ENCODE peak calls at places on chromosomes 6 and 20, in four cellular contexts. X, F, K and B are unnamed samples.

GRCh38 chr20:56987992-56988391 is 278.4 kb downstream of the BMP7 start:
- DNase-seq in K (no peak), X (no peak), F (no peak), B (no peak)

GRCh38 chr20:36744764-36745191 is 1.1 kb downstream of the NDRG3 start:
- DNase-seq in F (no peak), K (peak), X (no peak), B (no peak)

GRCh38 chr20:5845686-5846651 is 95.8 kb downstream of the SHLD1 start:
- DNase-seq in F (no peak), K (no peak), X (no peak), B (no peak)

GRCh38 chr6:31945507-31946369 is at the start of gene CFB:
- DNase-seq in K (peak), F (peak), X (no peak), B (no peak)

GRCh38 chr6:134317471-134318131 is at the start of gene SGK1:
- DNase-seq in K (no peak), X (no peak), F (no peak), B (peak)

GRCh38 chr20:47392015-47392720 is 35.7 kb upstream of the ZMYND8 start:
- DNase-seq in K (peak), X (peak), F (peak), B (peak)

GRCh38 chr6:42315991-42316378 is 98.3 kb upstream of the MRPS10 start:
- DNase-seq in X (peak), K (peak), F (peak), B (peak)

GRCh38 chr20:62876826-62877728 is 15.5 kb upstream of the TCFL5 start:
- DNase-seq in K (peak), F (no peak), X (no peak), B (no peak)

GRCh38 chr6:129730477-129731165 is 20.6 kb upstream of the ARHGAP18 start:
- DNase-seq in F (peak), X (peak), K (no peak), B (peak)

GRCh38 chr20:35093245-35093884 is 758 bp upstream of the TRPC4AP start:
- DNase-seq in K (peak), F (peak), X (no peak), B (no peak)

GRCh38 chr20:46438156-46438750 is 31.8 kb upstream of the ELMO2 start:
- DNase-seq in K (peak), F (peak), X (peak), B (peak)

GRCh38 chr6:74222768-74223321 is 526.8 kb downstream of the CD109 start:
- DNase-seq in F (no peak), X (no peak), K (no peak), B (no peak)

DNA sequence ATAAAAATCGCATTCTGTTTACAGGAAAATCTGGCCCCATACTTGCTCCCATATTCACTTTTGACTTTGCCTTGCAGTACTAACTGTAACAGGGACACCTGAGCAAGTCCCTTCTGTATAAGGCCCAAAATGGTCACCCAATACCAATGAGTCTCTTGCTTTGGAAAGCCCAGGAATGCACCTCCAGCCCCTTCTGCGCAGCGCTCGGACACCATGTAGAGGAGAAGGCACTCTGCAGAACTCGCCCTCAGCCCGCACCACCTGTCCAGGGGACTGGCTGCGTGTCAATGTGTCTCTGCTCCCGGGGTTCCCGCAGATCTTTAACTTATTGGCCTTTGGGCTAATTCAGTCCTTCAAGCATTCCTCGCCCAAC is 746 bp upstream of the PRND start:
- DNase-seq in K (no peak), F (no peak), X (no peak), B (no peak)
- TF ChIP-seq CTCF in K (no peak), F (peak), X (no peak), B (no peak)

DNA sequence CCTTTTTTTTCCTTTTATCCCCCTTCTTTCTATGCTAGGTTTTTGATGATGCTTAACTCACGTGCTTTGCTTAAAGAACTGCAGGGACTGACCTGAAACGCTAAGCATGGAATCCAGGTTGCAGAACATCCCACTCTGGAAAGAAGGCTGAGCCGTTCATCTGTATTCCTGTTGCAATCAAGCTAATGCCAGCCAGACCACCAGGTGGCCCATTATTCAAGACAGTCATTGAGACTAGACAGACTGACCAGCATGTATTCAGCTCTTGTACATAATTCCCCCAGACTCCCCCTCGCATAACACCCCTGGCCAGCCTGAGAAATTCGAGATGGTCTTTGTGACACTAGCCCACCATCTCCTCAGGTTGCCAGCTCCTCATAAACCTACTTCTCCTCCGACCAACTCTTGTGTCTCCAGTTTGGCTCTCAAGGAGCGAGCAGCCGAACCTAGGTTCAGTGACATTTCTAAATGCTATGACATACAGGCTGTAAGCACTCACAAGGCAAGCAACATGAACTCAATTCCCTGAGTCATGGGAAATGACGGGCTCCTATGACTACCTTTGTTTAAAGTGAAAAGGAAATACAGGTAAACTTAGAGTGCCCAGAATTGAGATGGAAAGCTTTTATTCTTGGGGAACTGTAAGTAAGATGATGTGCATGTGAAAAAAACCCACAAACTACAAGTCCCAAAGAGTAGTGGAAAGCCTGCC is 309.3 kb upstream of the CDYL start:
- DNase-seq in X (no peak), F (no peak), K (no peak), B (no peak)
- TF ChIP-seq CTCF in X (no peak), F (no peak), K (peak), B (no peak)

GRCh38 chr6:131597448-131597847 is 24.4 kb downstream of the ARG1 start:
- DNase-seq in F (no peak), K (no peak), X (peak), B (no peak)
- TF ChIP-seq CTCF in F (no peak), K (peak), X (no peak), B (no peak)

GRCh38 chr6:12603711-12604049 is 112.9 kb upstream of the PHACTR1 start:
- DNase-seq in X (no peak), F (no peak), K (no peak), B (no peak)

GRCh38 chr6:12601881-12602280 is 114.7 kb upstream of the PHACTR1 start:
- DNase-seq in K (no peak), X (no peak), F (no peak), B (no peak)

GRCh38 chr6:12605888-12606345 is 110.7 kb upstream of the PHACTR1 start:
- DNase-seq in K (peak), X (peak), F (peak), B (no peak)

GRCh38 chr6:12602342-12602741 is 114.2 kb upstream of the PHACTR1 start:
- DNase-seq in F (no peak), K (no peak), X (no peak), B (no peak)

DNA sequence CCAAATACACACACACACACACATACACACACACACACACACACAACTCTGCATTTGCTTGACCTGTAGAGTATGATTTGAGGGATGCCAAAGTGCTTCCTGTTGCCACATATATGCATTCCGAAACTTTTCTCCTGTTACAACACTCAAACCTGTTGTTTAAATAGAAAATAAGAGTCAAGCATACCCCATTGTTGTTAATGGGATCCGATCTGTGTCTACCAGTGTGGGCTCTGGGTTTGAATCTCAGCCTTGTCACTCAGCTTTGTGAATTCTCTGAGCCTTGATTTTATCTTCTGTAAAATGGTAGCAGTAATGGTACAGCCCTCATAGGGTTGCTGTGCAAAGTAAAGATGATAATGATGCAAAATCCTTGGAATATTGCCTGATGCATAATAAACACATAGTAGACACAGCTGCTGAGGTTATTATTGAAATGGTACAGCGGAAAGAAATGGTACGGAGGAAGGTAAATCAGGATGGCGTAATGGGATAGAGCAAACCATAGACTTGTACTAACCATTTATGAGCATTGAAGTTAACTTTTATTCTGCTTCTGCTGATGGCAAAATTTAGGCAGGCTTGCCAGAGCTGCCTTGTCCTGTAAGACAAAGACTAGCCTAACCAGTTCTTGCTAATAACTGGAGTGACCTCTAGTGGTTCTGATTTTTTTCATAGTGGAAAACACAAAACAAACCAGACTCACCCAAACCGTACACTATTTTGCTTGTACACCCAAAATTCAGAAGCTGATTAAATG is 113.4 kb upstream of the PHACTR1 start:
- DNase-seq in F (peak), K (no peak), X (peak), B (no peak)
- TF ChIP-seq CTCF in F (peak), K (peak), X (no peak), B (peak)

GRCh38 chr6:29753309-29753644 is 30.0 kb downstream of the HLA-F start:
- DNase-seq in X (no peak), K (no peak), F (no peak), B (no peak)
- TF ChIP-seq CTCF in X (no peak), K (no peak), F (no peak), B (no peak)

GRCh38 chr6:15774011-15774410 is 111.2 kb upstream of the DTNBP1 start:
- DNase-seq in K (no peak), F (no peak), X (no peak), B (no peak)
- TF ChIP-seq CTCF in K (no peak), F (no peak), X (no peak), B (no peak)

DNA sequence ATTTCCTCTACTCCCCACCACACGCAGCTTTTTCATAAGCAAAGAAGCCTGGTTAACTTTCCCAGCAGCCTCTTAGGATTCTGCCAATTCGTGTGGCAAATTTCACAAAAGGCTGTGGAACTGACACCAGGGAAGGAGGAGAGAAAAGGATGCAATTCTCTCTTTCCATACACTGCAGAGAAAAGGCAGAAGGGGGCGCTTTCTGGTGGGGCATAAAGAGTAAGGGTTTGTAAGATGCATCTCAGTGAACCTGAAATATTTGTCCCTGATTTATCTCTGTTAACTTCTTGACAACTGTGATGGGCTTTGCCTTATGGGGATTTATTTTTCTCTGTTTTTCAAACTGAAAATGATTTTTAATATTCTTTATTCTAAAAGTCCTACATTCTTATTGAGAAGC is 45.5 kb upstream of the GLP1R start:
- DNase-seq in K (no peak), F (no peak), X (no peak), B (no peak)
- TF ChIP-seq CTCF in K (peak), F (no peak), X (no peak), B (no peak)

GRCh38 chr20:32019563-32020463 is 9.6 kb downstream of the CCM2L start:
- DNase-seq in X (no peak), K (peak), F (no peak), B (no peak)

GRCh38 chr20:32017711-32018251 is 7.5 kb downstream of the CCM2L start:
- DNase-seq in F (peak), X (peak), K (peak), B (peak)

GRCh38 chr20:32019156-32019510 is 8.9 kb downstream of the CCM2L start:
- DNase-seq in X (peak), K (no peak), F (peak), B (peak)

GRCh38 chr20:32021091-32021490 is 10.9 kb downstream of the CCM2L start:
- DNase-seq in K (peak), F (no peak), X (no peak), B (no peak)

GRCh38 chr20:32018269-32019155 is 8.3 kb downstream of the CCM2L start:
- DNase-seq in X (peak), F (peak), K (peak), B (peak)
- TF ChIP-seq CTCF in X (no peak), F (peak), K (no peak), B (no peak)

GRCh38 chr6:27514906-27515495 is 42.1 kb upstream of the ZNF184 start:
- DNase-seq in K (no peak), F (no peak), X (no peak), B (no peak)

GRCh38 chr6:27517928-27518787 is 45.3 kb upstream of the ZNF184 start:
- DNase-seq in F (no peak), X (no peak), K (no peak), B (no peak)

GRCh38 chr6:27518881-27519795 is 46.2 kb upstream of the ZNF184 start:
- DNase-seq in K (peak), X (peak), F (no peak), B (peak)

GRCh38 chr6:27512525-27512924 is 39.6 kb upstream of the ZNF184 start:
- DNase-seq in X (no peak), F (no peak), K (no peak), B (no peak)

GRCh38 chr6:27517238-27517637 is 44.3 kb upstream of the ZNF184 start:
- DNase-seq in K (no peak), F (no peak), X (no peak), B (no peak)
- TF ChIP-seq CTCF in K (no peak), F (no peak), X (no peak), B (no peak)